ENCODE peak calls at places on chromosomes 2 and 18, in ten cellular contexts. One of them, this sample, is unnamed. For H3K4me1, the result is how much of the 10 kb centered on the place peaks cover.

GRCh38 chr18:73768043-73768442 is 379.6 kb downstream of the FBXO15 start:
- DNase-seq in psoas muscle: no peak
- DNase-seq in OCI-LY7: no peak
- DNase-seq in left lung: no peak
- DNase-seq in lower lobe of right lung: no peak
- DNase-seq in fibroblast of lung: no peak
- DNase-seq in SJCRH30: no peak
- DNase-seq in CD8-positive, alpha-beta T cell: no peak
- DNase-seq in Peyer's patch: no peak
- DNase-seq in mucosa of descending colon: no peak
- DNase-seq in this sample: no peak

GRCh38 chr18:51137051-51137729 is 60.3 kb downstream of the MEX3C start:
- DNase-seq in left lung: no peak
- DNase-seq in mucosa of descending colon: no peak
- DNase-seq in Peyer's patch: no peak
- DNase-seq in CD8-positive, alpha-beta T cell: no peak
- DNase-seq in OCI-LY7: no peak
- DNase-seq in SJCRH30: no peak
- DNase-seq in psoas muscle: no peak
- DNase-seq in lower lobe of right lung: no peak
- DNase-seq in fibroblast of lung: no peak
- DNase-seq in this sample: no peak

GRCh38 chr18:24600076-24600654 is 139.7 kb downstream of the HRH4 start:
- DNase-seq in psoas muscle: no peak
- DNase-seq in CD8-positive, alpha-beta T cell: no peak
- DNase-seq in fibroblast of lung: peak
- DNase-seq in SJCRH30: peak
- DNase-seq in Peyer's patch: no peak
- DNase-seq in left lung: no peak
- DNase-seq in mucosa of descending colon: no peak
- DNase-seq in OCI-LY7: peak
- DNase-seq in lower lobe of right lung: no peak
- DNase-seq in this sample: peak

GRCh38 chr18:58388736-58389135 is 240.2 kb downstream of the ALPK2 start:
- DNase-seq in mucosa of descending colon: no peak
- DNase-seq in left lung: no peak
- DNase-seq in OCI-LY7: no peak
- DNase-seq in psoas muscle: no peak
- DNase-seq in SJCRH30: peak
- DNase-seq in Peyer's patch: no peak
- DNase-seq in lower lobe of right lung: no peak
- DNase-seq in CD8-positive, alpha-beta T cell: no peak
- DNase-seq in fibroblast of lung: no peak
- DNase-seq in this sample: no peak

GRCh38 chr2:94871226-94872087 is at the start of gene TEKT4:
- DNase-seq in CD8-positive, alpha-beta T cell: no peak
- DNase-seq in mucosa of descending colon: no peak
- DNase-seq in left lung: no peak
- DNase-seq in OCI-LY7: no peak
- DNase-seq in lower lobe of right lung: peak
- DNase-seq in fibroblast of lung: no peak
- DNase-seq in Peyer's patch: peak
- DNase-seq in psoas muscle: no peak
- DNase-seq in SJCRH30: no peak
- DNase-seq in this sample: no peak

GRCh38 chr2:120508581-120509041 is 162.7 kb downstream of the INHBB start:
- DNase-seq in CD8-positive, alpha-beta T cell: no peak
- DNase-seq in mucosa of descending colon: no peak
- DNase-seq in SJCRH30: no peak
- DNase-seq in OCI-LY7: no peak
- DNase-seq in left lung: no peak
- DNase-seq in psoas muscle: no peak
- DNase-seq in lower lobe of right lung: no peak
- DNase-seq in Peyer's patch: no peak
- DNase-seq in fibroblast of lung: peak
- DNase-seq in this sample: no peak

GRCh38 chr2:201194097-201194496 is 11.2 kb downstream of the CASP10 start:
- DNase-seq in SJCRH30: no peak
- DNase-seq in fibroblast of lung: no peak
- DNase-seq in Peyer's patch: no peak
- DNase-seq in left lung: no peak
- DNase-seq in mucosa of descending colon: no peak
- DNase-seq in psoas muscle: no peak
- DNase-seq in OCI-LY7: peak
- DNase-seq in CD8-positive, alpha-beta T cell: no peak
- DNase-seq in lower lobe of right lung: no peak
- DNase-seq in this sample: peak

GRCh38 chr18:54532222-54532621 is 58.8 kb upstream of the DYNAP start:
- DNase-seq in fibroblast of lung: no peak
- DNase-seq in OCI-LY7: peak
- DNase-seq in mucosa of descending colon: no peak
- DNase-seq in SJCRH30: no peak
- DNase-seq in psoas muscle: no peak
- DNase-seq in Peyer's patch: no peak
- DNase-seq in CD8-positive, alpha-beta T cell: no peak
- DNase-seq in lower lobe of right lung: no peak
- DNase-seq in left lung: no peak
- DNase-seq in this sample: no peak

GRCh38 chr18:11750581-11751304 is 61.7 kb downstream of the GNAL start:
- DNase-seq in left lung: no peak
- DNase-seq in lower lobe of right lung: no peak
- DNase-seq in OCI-LY7: no peak
- DNase-seq in Peyer's patch: no peak
- DNase-seq in mucosa of descending colon: no peak
- DNase-seq in SJCRH30: no peak
- DNase-seq in fibroblast of lung: no peak
- DNase-seq in CD8-positive, alpha-beta T cell: no peak
- DNase-seq in psoas muscle: no peak
- DNase-seq in this sample: no peak
- H3K4me3 ChIP-seq in left lung: no peak
- H3K4me3 ChIP-seq in lower lobe of right lung: no peak
- H3K4me3 ChIP-seq in OCI-LY7: no peak
- H3K4me3 ChIP-seq in Peyer's patch: no peak
- H3K4me3 ChIP-seq in mucosa of descending colon: no peak
- H3K4me3 ChIP-seq in SJCRH30: no peak
- H3K4me3 ChIP-seq in fibroblast of lung: no peak
- H3K4me3 ChIP-seq in CD8-positive, alpha-beta T cell: no peak
- H3K4me3 ChIP-seq in psoas muscle: peak
- H3K4me3 ChIP-seq in this sample: no peak

GRCh38 chr18:9926223-9926894 is 12.5 kb downstream of the VAPA start:
- DNase-seq in SJCRH30: no peak
- DNase-seq in CD8-positive, alpha-beta T cell: no peak
- DNase-seq in fibroblast of lung: no peak
- DNase-seq in psoas muscle: no peak
- DNase-seq in lower lobe of right lung: no peak
- DNase-seq in left lung: no peak
- DNase-seq in OCI-LY7: no peak
- DNase-seq in mucosa of descending colon: no peak
- DNase-seq in Peyer's patch: no peak
- DNase-seq in this sample: peak

GRCh38 chr18:9924371-9924943 is 10.6 kb downstream of the VAPA start:
- DNase-seq in Peyer's patch: no peak
- DNase-seq in lower lobe of right lung: no peak
- DNase-seq in psoas muscle: no peak
- DNase-seq in mucosa of descending colon: no peak
- DNase-seq in fibroblast of lung: no peak
- DNase-seq in OCI-LY7: no peak
- DNase-seq in CD8-positive, alpha-beta T cell: no peak
- DNase-seq in SJCRH30: no peak
- DNase-seq in left lung: no peak
- DNase-seq in this sample: no peak

GRCh38 chr18:9926977-9927376 is 13.2 kb downstream of the VAPA start:
- DNase-seq in lower lobe of right lung: no peak
- DNase-seq in OCI-LY7: no peak
- DNase-seq in Peyer's patch: no peak
- DNase-seq in CD8-positive, alpha-beta T cell: no peak
- DNase-seq in mucosa of descending colon: no peak
- DNase-seq in psoas muscle: no peak
- DNase-seq in fibroblast of lung: no peak
- DNase-seq in left lung: no peak
- DNase-seq in SJCRH30: no peak
- DNase-seq in this sample: no peak

GRCh38 chr18:9925795-9926194 is 12.0 kb downstream of the VAPA start:
- DNase-seq in fibroblast of lung: no peak
- DNase-seq in mucosa of descending colon: no peak
- DNase-seq in CD8-positive, alpha-beta T cell: no peak
- DNase-seq in left lung: no peak
- DNase-seq in Peyer's patch: no peak
- DNase-seq in psoas muscle: no peak
- DNase-seq in lower lobe of right lung: no peak
- DNase-seq in OCI-LY7: no peak
- DNase-seq in SJCRH30: no peak
- DNase-seq in this sample: no peak

DNA sequence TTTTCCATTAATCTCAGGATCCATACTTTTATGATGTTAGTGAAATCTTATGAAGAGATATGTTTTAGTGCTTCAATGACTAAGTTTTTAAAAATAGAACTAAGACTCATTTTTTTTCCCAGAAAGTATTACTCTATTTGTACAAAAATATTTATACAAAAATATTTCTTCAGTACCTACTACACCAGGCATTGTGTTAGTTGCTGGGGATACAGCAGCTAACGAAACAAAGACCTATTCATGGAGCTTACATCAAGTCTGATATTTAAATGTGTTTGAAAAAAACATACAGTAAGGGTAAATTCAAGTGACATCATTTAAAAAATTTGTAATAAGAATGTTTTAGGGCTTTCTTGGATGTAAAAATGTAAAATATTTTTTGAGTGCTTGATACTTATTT is 11.6 kb downstream of the VAPA start:
- DNase-seq in left lung: no peak
- DNase-seq in psoas muscle: no peak
- DNase-seq in lower lobe of right lung: no peak
- DNase-seq in SJCRH30: no peak
- DNase-seq in CD8-positive, alpha-beta T cell: no peak
- DNase-seq in mucosa of descending colon: no peak
- DNase-seq in fibroblast of lung: peak
- DNase-seq in Peyer's patch: no peak
- DNase-seq in OCI-LY7: no peak
- DNase-seq in this sample: no peak
- H3K4me1 ChIP-seq in left lung: half or more
- H3K4me1 ChIP-seq in psoas muscle: half or more
- H3K4me1 ChIP-seq in lower lobe of right lung: half or more
- H3K4me1 ChIP-seq in SJCRH30: under half
- H3K4me1 ChIP-seq in CD8-positive, alpha-beta T cell: half or more
- H3K4me1 ChIP-seq in mucosa of descending colon: under half
- H3K4me1 ChIP-seq in fibroblast of lung: under half
- H3K4me1 ChIP-seq in Peyer's patch: under half
- H3K4me1 ChIP-seq in OCI-LY7: half or more
- H3K4me1 ChIP-seq in this sample: under half

GRCh38 chr2:175136334-175137215 is 31.4 kb downstream of the ATF2 start:
- DNase-seq in lower lobe of right lung: no peak
- DNase-seq in Peyer's patch: no peak
- DNase-seq in mucosa of descending colon: no peak
- DNase-seq in left lung: no peak
- DNase-seq in fibroblast of lung: no peak
- DNase-seq in OCI-LY7: no peak
- DNase-seq in CD8-positive, alpha-beta T cell: no peak
- DNase-seq in psoas muscle: no peak
- DNase-seq in SJCRH30: no peak
- DNase-seq in this sample: no peak
- H3K4me3 ChIP-seq in lower lobe of right lung: no peak
- H3K4me3 ChIP-seq in Peyer's patch: no peak
- H3K4me3 ChIP-seq in mucosa of descending colon: no peak
- H3K4me3 ChIP-seq in left lung: no peak
- H3K4me3 ChIP-seq in fibroblast of lung: no peak
- H3K4me3 ChIP-seq in OCI-LY7: no peak
- H3K4me3 ChIP-seq in CD8-positive, alpha-beta T cell: no peak
- H3K4me3 ChIP-seq in psoas muscle: no peak
- H3K4me3 ChIP-seq in SJCRH30: no peak
- H3K4me3 ChIP-seq in this sample: no peak

GRCh38 chr2:41930807-41931566 is 116.8 kb upstream of the PKDCC start:
- DNase-seq in SJCRH30: peak
- DNase-seq in lower lobe of right lung: no peak
- DNase-seq in CD8-positive, alpha-beta T cell: no peak
- DNase-seq in psoas muscle: peak
- DNase-seq in mucosa of descending colon: no peak
- DNase-seq in fibroblast of lung: peak
- DNase-seq in left lung: no peak
- DNase-seq in Peyer's patch: no peak
- DNase-seq in OCI-LY7: no peak
- DNase-seq in this sample: no peak
- H3K4me1 ChIP-seq in SJCRH30: half or more
- H3K4me1 ChIP-seq in lower lobe of right lung: under half
- H3K4me1 ChIP-seq in CD8-positive, alpha-beta T cell: under half
- H3K4me1 ChIP-seq in psoas muscle: half or more
- H3K4me1 ChIP-seq in mucosa of descending colon: under half
- H3K4me1 ChIP-seq in fibroblast of lung: under half
- H3K4me1 ChIP-seq in left lung: under half
- H3K4me1 ChIP-seq in Peyer's patch: under half
- H3K4me1 ChIP-seq in OCI-LY7: under half
- H3K4me1 ChIP-seq in this sample: under half

DNA sequence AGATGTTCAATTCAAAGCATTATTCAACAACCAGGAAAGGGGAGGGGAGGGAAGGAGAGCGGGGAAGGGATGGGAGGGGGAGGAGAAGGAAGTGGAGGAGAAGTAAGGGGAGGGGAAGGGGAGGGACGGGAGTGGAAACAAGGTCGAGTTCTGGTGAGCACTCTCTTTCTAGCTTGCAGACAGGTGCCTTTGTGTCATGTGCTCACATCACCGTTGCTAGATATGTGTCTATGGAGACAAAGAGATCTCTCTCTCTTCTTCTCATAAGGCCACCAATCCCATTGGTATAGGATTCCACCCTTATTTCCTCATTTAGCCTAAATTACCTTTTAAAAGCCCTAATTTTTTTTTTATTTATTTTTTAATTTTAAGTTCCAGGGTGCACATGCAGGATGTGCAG is 679.5 kb upstream of the CHAC2 start:
- DNase-seq in left lung: no peak
- DNase-seq in CD8-positive, alpha-beta T cell: no peak
- DNase-seq in mucosa of descending colon: no peak
- DNase-seq in lower lobe of right lung: no peak
- DNase-seq in Peyer's patch: no peak
- DNase-seq in SJCRH30: peak
- DNase-seq in OCI-LY7: no peak
- DNase-seq in fibroblast of lung: no peak
- DNase-seq in psoas muscle: no peak
- DNase-seq in this sample: no peak
- H3K4me3 ChIP-seq in left lung: no peak
- H3K4me3 ChIP-seq in CD8-positive, alpha-beta T cell: no peak
- H3K4me3 ChIP-seq in mucosa of descending colon: no peak
- H3K4me3 ChIP-seq in lower lobe of right lung: no peak
- H3K4me3 ChIP-seq in Peyer's patch: no peak
- H3K4me3 ChIP-seq in SJCRH30: no peak
- H3K4me3 ChIP-seq in OCI-LY7: no peak
- H3K4me3 ChIP-seq in fibroblast of lung: no peak
- H3K4me3 ChIP-seq in psoas muscle: no peak
- H3K4me3 ChIP-seq in this sample: no peak

This sample was measured in small intestine.